ENCODE peak calls at places on chromosomes 3 and 15, in ten cellular contexts. M, U, R, F, L, H, B, X, E and W are unnamed samples.
A peak's percentile ranks its signal among the peaks of the same experiment; 100 is the strongest.

GRCh38 chr15:97576916-97577645 is 383.4 kb upstream of the ARRDC4 start:
- DNase-seq in U (no peak), R (no peak), M (no peak), B (no peak), H (no peak), F (no peak), X (no peak), E (no peak), L (no peak), W (no peak)

GRCh38 chr3:47227678-47228077 is 54.9 kb downstream of the KIF9 start:
- DNase-seq in F (peak; percentile 13), X (no peak), L (peak; percentile 40), M (no peak), U (no peak), H (no peak), R (no peak), E (peak; percentile 26), B (peak; percentile 58), W (no peak)

GRCh38 chr3:37375184-37376120 is 201.1 kb upstream of the LRRFIP2 start:
- DNase-seq in F (no peak), U (no peak), H (peak; percentile 15), B (no peak), M (no peak), E (no peak), L (no peak), X (no peak), R (no peak), W (peak; percentile 26)

GRCh38 chr3:190865828-190866227 is 3.3 kb upstream of the GMNC start:
- DNase-seq in B (no peak), L (no peak), F (no peak), X (no peak), U (no peak), R (no peak), E (no peak), M (no peak), H (no peak), W (no peak)

GRCh38 chr3:45992820-45993219 is 2.8 kb downstream of the FYCO1 start:
- DNase-seq in E (no peak), U (no peak), F (no peak), X (no peak), M (no peak), H (no peak), L (no peak), R (no peak), B (no peak), W (no peak)

GRCh38 chr15:63232943-63233342 is 43.5 kb downstream of the RAB8B start:
- DNase-seq in H (no peak), B (no peak), U (no peak), L (peak; percentile 68), F (no peak), M (no peak), R (no peak), E (no peak), X (no peak), W (no peak)

GRCh38 chr3:16869606-16870005 is 15.1 kb upstream of the PLCL2 start:
- DNase-seq in B (no peak), E (no peak), U (no peak), H (no peak), M (no peak), R (no peak), L (no peak), X (no peak), F (no peak), W (no peak)

GRCh38 chr15:81008312-81008711 is 7.6 kb downstream of the TLNRD1 start:
- DNase-seq in L (no peak), U (no peak), B (no peak), X (no peak), F (no peak), E (no peak), M (no peak), R (no peak), H (no peak), W (no peak)

GRCh38 chr3:122299872-122300460 is 25.1 kb upstream of the CSTA start:
- DNase-seq in L (no peak), E (no peak), R (no peak), F (no peak), X (peak; percentile 32), H (peak; percentile 5), U (peak; percentile 24), M (peak; percentile 33), B (no peak), W (no peak)

GRCh38 chr3:121649645-121650044 is 11.1 kb downstream of the HCLS1 start:
- DNase-seq in R (no peak), L (no peak), X (no peak), E (no peak), U (no peak), H (no peak), M (no peak), F (no peak), B (no peak), W (no peak)

DNA sequence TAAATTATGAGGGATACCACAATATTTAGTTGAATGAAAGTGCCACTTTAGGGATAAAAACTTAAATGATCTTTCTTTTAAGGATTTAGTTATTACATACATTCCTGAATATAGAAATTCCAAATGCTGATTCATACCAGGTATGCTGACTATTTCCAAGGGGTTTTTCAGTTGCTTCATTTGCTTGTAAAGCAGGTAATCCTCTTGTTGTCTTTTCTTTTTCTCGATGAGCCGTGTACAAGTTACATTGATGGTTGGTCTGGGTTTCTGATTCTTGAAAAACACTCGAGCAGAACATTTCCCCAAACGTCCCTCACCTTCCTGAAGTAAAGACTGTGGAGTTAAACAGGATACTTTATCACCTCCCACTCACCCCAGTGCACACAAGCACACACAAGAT is 21.7 kb downstream of the RARRES1 start:
- DNase-seq in R (no peak), U (no peak), F (no peak), H (no peak), X (no peak), B (no peak), E (no peak), M (no peak), L (no peak), W (no peak)
- TF ChIP-seq EP300 in R (no peak), U (no peak), F (no peak), H (no peak), X (no peak), B (no peak), E (no peak), M (no peak), L (no peak), W (no peak)

DNA sequence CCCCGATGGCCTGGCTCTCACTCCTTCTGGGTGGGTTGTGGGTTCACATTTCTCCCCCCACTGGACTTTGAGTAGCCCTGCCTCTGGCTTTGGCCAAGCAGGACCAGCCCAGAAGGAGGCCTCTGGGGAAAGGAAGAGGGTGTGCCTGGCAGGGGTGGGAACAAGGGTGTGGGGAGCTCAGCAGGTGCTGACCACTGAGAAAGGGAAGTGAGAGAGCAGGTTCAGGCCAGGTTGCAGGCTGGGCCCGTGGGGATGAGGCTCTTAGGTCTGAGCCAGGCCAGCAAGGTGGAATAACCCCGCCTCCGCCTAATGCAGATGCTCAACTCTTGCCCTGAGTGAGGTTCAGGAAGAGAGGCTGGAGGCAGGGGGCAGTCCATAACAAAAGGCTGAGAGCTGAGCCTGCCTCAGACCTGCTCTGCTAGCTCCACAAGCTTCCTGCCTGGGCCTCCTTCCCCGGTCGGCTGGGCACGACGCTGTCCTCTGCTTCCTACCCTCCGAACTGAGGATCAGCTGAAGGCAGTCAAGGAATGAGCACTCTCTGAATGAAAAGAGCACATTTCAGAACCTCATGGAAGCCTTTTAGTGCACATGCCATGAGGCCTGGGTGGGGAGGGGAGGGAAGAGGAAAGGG is 82.7 kb downstream of the TLE3 start:
- DNase-seq in X (no peak), M (no peak), H (peak; percentile 51), E (no peak), B (peak; percentile 93), R (peak; percentile 43), L (no peak), F (peak; percentile 78), U (no peak), W (no peak)
- TF ChIP-seq POLR2AphosphoS5 in X (no peak), M (no peak), H (peak; percentile 34), E (no peak), B (peak; percentile 53), R (no peak), L (no peak), F (no peak), U (no peak), W (no peak)

GRCh38 chr15:65603134-65603533 is 7.8 kb downstream of the INTS14 start:
- DNase-seq in L (no peak), F (no peak), X (no peak), M (no peak), H (no peak), U (no peak), B (no peak), R (no peak), E (no peak), W (no peak)
- TF ChIP-seq EP300 in L (no peak), F (no peak), X (no peak), M (no peak), H (no peak), U (no peak), B (no peak), R (no peak), E (no peak), W (no peak)

GRCh38 chr3:126958638-126959085 is 24.3 kb upstream of the PLXNA1 start:
- DNase-seq in R (no peak), F (no peak), X (no peak), M (no peak), B (no peak), E (no peak), L (peak; percentile 42), H (no peak), U (no peak), W (no peak)

GRCh38 chr3:126960604-126960995 is 22.3 kb upstream of the PLXNA1 start:
- DNase-seq in U (no peak), E (no peak), B (no peak), X (no peak), R (no peak), H (no peak), M (no peak), L (peak; percentile 64), F (no peak), W (no peak)

GRCh38 chr3:126961191-126961790 is 21.6 kb upstream of the PLXNA1 start:
- DNase-seq in E (peak; percentile 73), H (no peak), F (peak; percentile 43), M (no peak), R (no peak), X (peak; percentile 47), U (no peak), B (no peak), L (peak; percentile 80), W (peak; percentile 95)

GRCh38 chr3:126959144-126959920 is 23.6 kb upstream of the PLXNA1 start:
- DNase-seq in L (peak; percentile 42), B (no peak), E (no peak), M (no peak), U (no peak), H (no peak), F (no peak), X (no peak), R (no peak), W (no peak)

DNA sequence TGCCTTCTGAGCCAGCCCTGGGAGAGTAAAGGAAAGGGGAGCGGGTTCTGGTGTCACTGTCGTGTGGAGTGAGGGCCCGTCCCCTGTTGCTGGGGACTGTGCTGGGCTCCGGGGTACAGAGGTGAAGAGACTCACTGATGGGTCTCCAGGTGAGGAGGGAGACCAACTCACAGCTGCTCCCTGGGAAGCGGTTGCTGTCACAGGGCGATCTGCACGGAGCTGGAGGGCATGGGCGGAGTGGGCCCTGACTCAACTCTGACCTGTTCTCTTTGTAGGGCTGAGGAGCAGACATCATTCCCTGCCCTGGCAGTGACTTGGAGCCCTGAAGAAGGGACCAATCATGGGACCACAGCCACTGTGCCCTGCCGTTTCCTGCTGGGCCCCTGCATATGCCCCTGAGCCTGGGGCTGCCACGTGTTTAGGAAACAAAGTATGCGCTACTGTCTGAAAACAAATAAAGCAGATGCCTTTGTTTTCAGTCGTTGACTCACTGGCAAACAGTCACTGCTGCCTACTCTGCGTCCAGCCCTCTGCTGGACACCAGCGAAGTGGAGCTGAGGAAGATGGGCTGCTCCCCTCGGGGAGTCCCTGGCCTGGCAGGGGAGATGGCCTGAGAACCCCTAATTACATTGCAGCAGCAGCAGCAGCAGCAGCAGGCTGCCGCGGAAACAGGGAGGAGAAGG is 22.9 kb upstream of the PLXNA1 start:
- DNase-seq in R (no peak), U (peak; percentile 84), E (no peak), H (no peak), X (no peak), F (no peak), M (peak; percentile 64), L (peak; percentile 52), B (no peak), W (no peak)
- TF ChIP-seq POLR2AphosphoS5 in R (no peak), U (no peak), E (peak; percentile 5), H (no peak), X (no peak), F (no peak), M (no peak), L (no peak), B (no peak), W (no peak)